ENCODE peak calls at places on chromosome 20, in eight cellular contexts. L is neural progenitor cell, K is suprapubic skin, R is hepatocyte, Q is fibroblast of lung, O is body of pancreas, P is ascending aorta, C is Panc1. W is an unnamed sample. For H3K4me1 and H3K36me3, the result is how much of the 10 kb centered on the place peaks cover.

GRCh38 chr20:35120012-35120701 is 27.0 kb downstream of the EDEM2 start:
- DNase-seq in O (no peak), C (no peak), K (no peak), Q (peak), L (no peak), R (no peak), P (peak), W (peak)

GRCh38 chr20:13610205-13610604 is 28.5 kb downstream of the TASP1 start:
- DNase-seq in L (peak), C (no peak), K (no peak), O (no peak), R (peak), P (no peak), Q (no peak), W (no peak)

GRCh38 chr20:49415005-49415663 is 67.3 kb downstream of the KCNB1 start:
- DNase-seq in R (no peak), O (no peak), L (no peak), K (no peak), C (no peak), P (no peak), Q (no peak), W (no peak)

GRCh38 chr20:46438156-46438750 is 31.8 kb upstream of the ELMO2 start:
- DNase-seq in L (peak), O (no peak), P (no peak), C (peak), K (no peak), R (peak), Q (peak), W (no peak)

GRCh38 chr20:5821627-5822215 is 71.5 kb downstream of the SHLD1 start:
- DNase-seq in Q (no peak), P (no peak), L (no peak), K (no peak), R (no peak), C (no peak), O (peak), W (no peak)

GRCh38 chr20:3712279-3712873 is at the start of gene SIGLEC1:
- DNase-seq in C (no peak), K (no peak), R (no peak), L (no peak), O (no peak), P (peak), Q (no peak), W (peak)

GRCh38 chr20:1377341-1377871 is 15.4 kb downstream of the FKBP1A start:
- DNase-seq in R (no peak), Q (no peak), P (no peak), L (no peak), K (no peak), O (no peak), C (no peak), W (no peak)

GRCh38 chr20:6829510-6830116 is 62.1 kb downstream of the BMP2 start:
- DNase-seq in C (no peak), Q (peak), R (no peak), P (no peak), O (no peak), K (no peak), L (peak), W (no peak)

GRCh38 chr20:17457064-17457463 is 74.1 kb downstream of the BFSP1 start:
- DNase-seq in L (no peak), C (no peak), Q (no peak), O (no peak), K (no peak), R (no peak), P (no peak), W (no peak)

GRCh38 chr20:46520976-46521579 is 7.7 kb upstream of the ZNF334 start:
- DNase-seq in P (no peak), R (peak), O (peak), K (no peak), Q (peak), L (peak), C (peak), W (peak)

DNA sequence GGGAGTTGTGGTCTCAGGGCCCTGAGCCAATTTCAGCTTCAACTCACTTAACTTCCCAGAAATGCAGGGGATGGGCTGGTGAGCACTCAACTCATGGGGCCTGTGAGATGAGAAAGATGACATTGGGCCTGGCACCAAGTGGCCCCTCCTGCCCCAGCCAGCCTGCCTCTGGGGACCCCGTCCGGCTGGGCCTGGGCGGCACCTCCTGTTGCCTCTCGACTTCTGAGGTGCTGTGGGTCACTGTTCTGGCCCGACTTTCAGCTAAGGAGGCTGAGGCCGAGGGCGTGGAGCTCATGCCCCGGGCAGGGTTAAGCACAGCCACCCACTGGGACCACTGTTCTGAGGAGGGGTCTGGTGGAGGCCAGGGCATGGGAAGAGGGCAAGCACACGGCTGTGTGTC is 6.7 kb downstream of the RGS19 start:
- DNase-seq in O (no peak), P (no peak), R (no peak), L (no peak), C (no peak), K (no peak), Q (no peak), W (no peak)
- H3K4me1 ChIP-seq in O (under half), P (under half), R (under half), L (under half), C (under half), K (under half), Q (under half), W (under half)

DNA sequence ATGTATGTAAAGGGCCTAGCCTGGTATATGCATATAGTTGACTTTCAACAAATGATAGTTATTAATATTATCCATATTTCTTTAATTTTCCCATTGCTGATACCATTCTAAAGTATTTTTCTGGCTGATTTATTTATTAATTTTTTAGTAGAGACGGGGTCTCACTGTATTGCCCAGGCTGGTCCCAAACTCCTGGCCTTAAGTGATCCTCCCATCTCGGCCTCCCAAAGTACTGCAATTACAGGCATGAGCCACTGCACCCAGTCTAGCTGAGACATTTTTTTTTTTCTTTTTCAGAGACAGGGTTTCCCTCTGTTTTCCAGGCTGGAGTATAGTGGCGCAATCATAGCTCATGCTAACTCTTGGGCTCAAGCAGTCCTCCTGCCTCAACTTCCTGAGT is 29.8 kb upstream of the MROH8 start:
- DNase-seq in O (no peak), C (no peak), P (no peak), K (no peak), Q (no peak), L (no peak), R (no peak), W (no peak)
- H3K36me3 ChIP-seq in O (under half), C (under half), P (half or more), K (half or more), Q (under half), L (under half), R (under half), W (half or more)

DNA sequence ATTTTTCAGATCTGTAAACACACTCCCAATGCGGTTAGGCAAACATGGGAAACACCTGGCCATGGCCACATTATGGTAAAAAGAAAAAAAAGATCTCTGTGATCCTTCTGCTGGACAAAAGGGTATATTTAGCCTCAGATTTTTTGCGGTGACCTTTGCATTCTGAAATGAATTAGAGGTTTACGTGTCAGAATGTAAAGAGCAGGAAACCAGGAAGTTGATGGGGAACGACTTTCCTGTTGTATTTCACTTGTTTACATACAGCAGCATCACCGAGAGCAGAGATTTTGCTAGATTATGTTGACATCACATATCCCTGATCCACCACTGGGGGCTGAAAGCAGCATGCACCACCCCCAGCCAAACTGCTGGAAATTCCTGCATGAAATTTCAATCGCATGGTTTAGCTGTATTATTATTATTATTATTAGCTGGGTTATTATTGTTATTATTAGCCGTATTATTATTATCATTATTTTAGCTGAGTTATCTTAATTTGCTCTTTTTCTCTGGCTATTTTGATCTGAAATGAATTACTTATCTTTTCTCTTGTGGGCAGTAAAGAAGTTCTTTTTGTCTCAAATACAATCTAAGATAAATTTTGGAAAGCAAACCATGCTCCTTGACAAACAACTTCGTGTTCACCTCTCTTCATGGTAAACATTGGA is 189.4 kb downstream of the ZFP64 start:
- DNase-seq in L (no peak), K (no peak), R (peak), Q (no peak), C (no peak), P (no peak), O (no peak), W (no peak)
- TF ChIP-seq CTCF in L (peak), K (no peak), R (no peak), Q (no peak), C (no peak), P (no peak), O (no peak), W (no peak)

DNA sequence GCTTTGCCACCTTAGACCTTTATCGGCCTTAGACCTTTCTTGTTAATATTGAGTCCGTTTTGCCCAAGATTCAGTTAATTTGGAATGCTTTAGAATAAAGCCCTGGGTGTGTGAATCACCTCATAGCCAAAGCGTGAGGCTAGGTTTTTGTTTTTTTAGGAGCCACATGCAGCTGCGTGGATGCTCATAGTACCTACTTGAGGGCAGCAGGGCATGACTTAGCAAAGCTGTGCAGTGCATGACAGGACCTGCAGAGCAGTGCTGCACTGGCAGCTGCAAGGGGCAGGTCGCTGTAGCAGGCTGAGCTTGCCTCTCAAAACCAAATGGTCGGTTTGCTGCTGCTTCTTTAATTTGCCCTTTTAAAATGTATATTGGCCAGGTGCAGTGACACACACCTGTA is 116.1 kb downstream of the JAG1 start:
- DNase-seq in P (no peak), L (no peak), R (no peak), K (no peak), O (no peak), Q (no peak), C (no peak), W (no peak)
- H3K4me1 ChIP-seq in P (under half), L (half or more), R (under half), K (under half), O (under half), Q (under half), C (under half), W (under half)

DNA sequence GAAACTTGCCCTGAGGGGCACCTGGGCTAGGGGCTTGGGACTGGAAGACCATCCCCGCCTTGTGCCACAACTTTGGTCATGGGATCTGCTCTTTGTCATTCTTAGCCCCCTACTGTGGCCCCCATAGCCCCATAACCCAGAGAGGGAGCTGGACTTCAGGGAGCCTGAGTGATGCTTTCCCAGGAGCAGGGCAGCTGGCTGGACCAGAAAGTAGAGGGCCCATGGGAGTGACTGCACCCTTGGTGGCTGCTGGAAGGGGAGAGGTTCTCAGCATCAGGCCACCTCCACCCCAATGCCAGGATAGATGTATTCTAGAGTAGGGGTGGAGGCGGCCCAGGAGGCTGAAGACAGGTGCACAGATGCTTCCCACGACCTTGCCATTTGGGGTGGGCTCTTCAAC is 5.8 kb upstream of the FAM83D start:
- DNase-seq in Q (no peak), O (no peak), L (no peak), R (no peak), P (no peak), C (no peak), K (no peak), W (no peak)
- H3K36me3 ChIP-seq in Q (under half), O (under half), L (under half), R (under half), P (under half), C (under half), K (under half), W (under half)

W was measured in lower lobe of right lung.